ENCODE peak calls at places on chromosomes 2 and 18, in nine cellular contexts. S is transverse colon, B is suprapubic skin, W is ovary, M is tibial nerve, Z is upper lobe of left lung, X is A549, D is K562, N is H1. H is an unnamed sample.

GRCh38 chr2:205051417-205051816 is 506.1 kb downstream of the PARD3B start:
- DNase-seq in S (no peak), B (no peak), W (no peak), M (no peak), Z (no peak), X (no peak), D (no peak), N (no peak), H (no peak)

GRCh38 chr2:32068-32467 is 14.2 kb downstream of the FAM110C start:
- DNase-seq in S (no peak), B (no peak), W (no peak), M (no peak), Z (no peak), X (no peak), D (no peak), N (no peak), H (no peak)

GRCh38 chr18:51164327-51165290 is 32.9 kb downstream of the MEX3C start:
- DNase-seq in S (no peak), B (no peak), W (no peak), M (no peak), Z (no peak), X (no peak), D (no peak), N (no peak), H (no peak)

GRCh38 chr2:127464470-127465257 is 46.4 kb downstream of the PROC start:
- DNase-seq in S (no peak), B (no peak), W (no peak), M (no peak), Z (peak; percentile 29), X (no peak), D (no peak), N (no peak), H (no peak)

GRCh38 chr2:8659735-8660492 is 21.9 kb upstream of the ID2 start:
- DNase-seq in S (no peak), B (no peak), W (peak; percentile 40), M (no peak), Z (no peak), X (no peak), D (no peak), N (no peak), H (no peak)

GRCh38 chr2:133287709-133288108 is 280.6 kb downstream of the NCKAP5 start:
- DNase-seq in S (no peak), B (no peak), W (no peak), M (no peak), Z (no peak), X (no peak), D (no peak), N (no peak), H (no peak)

GRCh38 chr2:114507744-114508143 is 65.3 kb downstream of the DPP10 start:
- DNase-seq in S (no peak), B (no peak), W (no peak), M (no peak), Z (no peak), X (no peak), D (no peak), N (no peak), H (no peak)

GRCh38 chr18:77223221-77223639 is 26.4 kb upstream of the GALR1 start:
- DNase-seq in S (no peak), B (no peak), W (no peak), M (no peak), Z (no peak), X (no peak), D (no peak), N (no peak), H (no peak)

GRCh38 chr2:147449323-147450080 is 395.3 kb upstream of the ACVR2A start:
- DNase-seq in S (no peak), B (no peak), W (no peak), M (no peak), Z (no peak), X (no peak), D (no peak), N (no peak), H (no peak)

DNA sequence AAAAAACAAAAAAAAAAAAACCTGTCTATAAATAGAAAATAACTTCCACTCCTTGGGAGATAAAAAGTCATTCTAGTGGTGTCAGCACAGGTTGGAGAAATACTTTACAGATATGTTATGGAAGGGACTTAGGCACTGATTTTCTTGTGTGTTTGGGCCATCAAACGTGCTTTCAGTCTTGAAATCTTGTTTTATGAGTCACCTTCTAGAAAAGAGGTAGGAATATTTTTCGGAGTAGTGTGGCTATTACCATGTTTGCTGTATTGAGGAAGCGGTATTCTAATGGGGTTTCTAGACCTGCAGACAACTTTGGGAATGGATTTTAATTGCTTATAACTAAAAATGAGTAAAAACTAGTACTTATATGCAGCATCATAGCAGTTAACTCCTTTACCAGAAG is 12.0 kb downstream of the HNMT start:
- DNase-seq in S (no peak), B (no peak), W (no peak), M (no peak), Z (no peak), X (no peak), D (no peak), N (no peak), H (no peak)
- H3K9me3 ChIP-seq in S (no peaks in the 10 kb centered on the region), B (no peaks in the 10 kb centered on the region), W (no peaks in the 10 kb centered on the region), M (no peaks in the 10 kb centered on the region), Z (no peaks in the 10 kb centered on the region), X (no peaks in the 10 kb centered on the region), D (no peaks in the 10 kb centered on the region), N (no peaks in the 10 kb centered on the region), H (no peaks in the 10 kb centered on the region)

GRCh38 chr2:60262178-60262577 is 291.3 kb downstream of the BCL11A start:
- DNase-seq in S (no peak), B (no peak), W (no peak), M (no peak), Z (no peak), X (no peak), D (no peak), N (no peak), H (no peak)
- TF ChIP-seq POLR2A in S (no peak), B (no peak), W (no peak), M (no peak), Z (no peak), X (no peak), D (no peak), N (no peak), H (no peak)

GRCh38 chr2:201882353-201883095 is 76.2 kb downstream of the CDK15 start:
- DNase-seq in S (no peak), B (peak; percentile 79), W (no peak), M (no peak), Z (no peak), X (no peak), D (no peak), N (no peak), H (no peak)
- TF ChIP-seq EP300 in S (no peak), B (no peak), W (no peak), M (no peak), Z (no peak), X (no peak), D (no peak), N (no peak), H (no peak)

GRCh38 chr18:46868171-46868921 is 49.0 kb downstream of the PIAS2 start:
- DNase-seq in S (no peak), B (no peak), W (no peak), M (no peak), Z (no peak), X (no peak), D (no peak), N (no peak), H (no peak)
- H3K9me3 ChIP-seq in S (peaks cover 14% of the 10 kb centered on the region), B (peaks cover 17% of the 10 kb centered on the region), W (no peaks in the 10 kb centered on the region), M (no peaks in the 10 kb centered on the region), Z (peaks cover 10% of the 10 kb centered on the region), X (no peaks in the 10 kb centered on the region), D (peaks cover 8% of the 10 kb centered on the region), N (peaks cover 19% of the 10 kb centered on the region), H (peaks cover 15% of the 10 kb centered on the region)